ENCODE peak calls at places on chromosomes 4 and X, in four cellular contexts. One of them, this sample, is unnamed.

GRCh38 chr4:14221176-14221575 is 593.7 kb upstream of the BOD1L1 start:
- DNase-seq in nucleus accumbens: no peak
- DNase-seq in activated CD4-positive, alpha-beta T cell treated with anti-CD3 and anti-CD28 coated beads, Interleukin-2, amount 50 U/mL, for 24 hours: no peak
- DNase-seq in NCI-H2081: no peak
- DNase-seq in this sample: no peak

GRCh38 chr4:25030283-25031076 is at the start of gene LGI2:
- DNase-seq in nucleus accumbens: peak; percentile 7
- DNase-seq in activated CD4-positive, alpha-beta T cell treated with anti-CD3 and anti-CD28 coated beads, Interleukin-2, amount 50 U/mL, for 24 hours: no peak
- DNase-seq in NCI-H2081: peak; percentile 49
- DNase-seq in this sample: peak; percentile 9

GRCh38 chr4:73205482-73205881 is 53.1 kb downstream of the ANKRD17 start:
- DNase-seq in nucleus accumbens: no peak
- DNase-seq in activated CD4-positive, alpha-beta T cell treated with anti-CD3 and anti-CD28 coated beads, Interleukin-2, amount 50 U/mL, for 24 hours: no peak
- DNase-seq in NCI-H2081: no peak
- DNase-seq in this sample: no peak

GRCh38 chr4:7906171-7906581 is 33.5 kb downstream of the AFAP1 start:
- DNase-seq in nucleus accumbens: no peak
- DNase-seq in activated CD4-positive, alpha-beta T cell treated with anti-CD3 and anti-CD28 coated beads, Interleukin-2, amount 50 U/mL, for 24 hours: no peak
- DNase-seq in NCI-H2081: no peak
- DNase-seq in this sample: no peak

GRCh38 chr4:2588259-2588658 is 51.8 kb downstream of the FAM193A start:
- DNase-seq in nucleus accumbens: no peak
- DNase-seq in activated CD4-positive, alpha-beta T cell treated with anti-CD3 and anti-CD28 coated beads, Interleukin-2, amount 50 U/mL, for 24 hours: no peak
- DNase-seq in NCI-H2081: no peak
- DNase-seq in this sample: no peak

GRCh38 chr4:153014460-153014859 is 78.3 kb downstream of the FHDC1 start:
- DNase-seq in nucleus accumbens: no peak
- DNase-seq in activated CD4-positive, alpha-beta T cell treated with anti-CD3 and anti-CD28 coated beads, Interleukin-2, amount 50 U/mL, for 24 hours: no peak
- DNase-seq in NCI-H2081: no peak
- DNase-seq in this sample: no peak

GRCh38 chr4:102878901-102879300 is 10.1 kb downstream of the CISD2 start:
- DNase-seq in nucleus accumbens: no peak
- DNase-seq in activated CD4-positive, alpha-beta T cell treated with anti-CD3 and anti-CD28 coated beads, Interleukin-2, amount 50 U/mL, for 24 hours: no peak
- DNase-seq in NCI-H2081: no peak
- DNase-seq in this sample: no peak

GRCh38 chr4:100348472-100348871 is 158.2 kb upstream of the DDIT4L start:
- DNase-seq in nucleus accumbens: no peak
- DNase-seq in activated CD4-positive, alpha-beta T cell treated with anti-CD3 and anti-CD28 coated beads, Interleukin-2, amount 50 U/mL, for 24 hours: no peak
- DNase-seq in NCI-H2081: no peak
- DNase-seq in this sample: no peak

GRCh38 chrX:40105791-40106676 is 8.3 kb upstream of the BCOR start:
- DNase-seq in nucleus accumbens: peak; percentile 26
- DNase-seq in activated CD4-positive, alpha-beta T cell treated with anti-CD3 and anti-CD28 coated beads, Interleukin-2, amount 50 U/mL, for 24 hours: peak; percentile 40
- DNase-seq in NCI-H2081: peak; percentile 88
- DNase-seq in this sample: peak; percentile 40